ENCODE peak calls at places on chromosomes 5 and 9, in eight cellular contexts. Q is NCI-H1092, N is lung microvascular endothelial cell, I is GM10248, T is HEK293T, F is NCI-H1694, P is activated T-helper 1 cell treated with Interleukin-2 at 50 U/mL for 16 hours, A is amniotic stem cell. G is an unnamed sample.

GRCh38 chr5:141779642-141780041 is 97.6 kb upstream of the ARAP3 start:
- DNase-seq in Q (no peak), N (no peak), I (no peak), T (no peak), F (no peak), P (no peak), A (no peak), G (no peak)

GRCh38 chr9:137452761-137453642 is 6.1 kb downstream of the NSMF start:
- DNase-seq in Q (no peak), N (no peak), I (no peak), T (no peak), F (no peak), P (no peak), A (no peak), G (no peak)

GRCh38 chr5:131814990-131815389 is 18.2 kb upstream of the FNIP1 start:
- DNase-seq in Q (no peak), N (no peak), I (no peak), T (no peak), F (no peak), P (no peak), A (peak; percentile 27), G (no peak)

GRCh38 chr5:124859027-124859426 is 112.6 kb upstream of the ZNF608 start:
- DNase-seq in Q (no peak), N (no peak), I (no peak), T (no peak), F (no peak), P (no peak), A (no peak), G (no peak)

GRCh38 chr5:1195439-1195838 is 6.0 kb upstream of the SLC6A19 start:
- DNase-seq in Q (no peak), N (no peak), I (no peak), T (no peak), F (no peak), P (no peak), A (no peak), G (no peak)

GRCh38 chr5:62661126-62661525 is 82.5 kb downstream of the LRRC70 start:
- DNase-seq in Q (no peak), N (peak; percentile 18), I (no peak), T (no peak), F (no peak), P (no peak), A (no peak), G (no peak)

GRCh38 chr5:65555266-65555665 is 7.7 kb downstream of the CENPK start:
- DNase-seq in Q (no peak), N (no peak), I (no peak), T (no peak), F (no peak), P (no peak), A (no peak), G (no peak)

GRCh38 chr5:65163698-65164097 is 318.0 kb downstream of the ADAMTS6 start:
- DNase-seq in Q (no peak), N (no peak), I (no peak), T (no peak), F (no peak), P (no peak), A (no peak), G (no peak)

GRCh38 chr9:96176901-96177718 is 124.9 kb downstream of the HSD17B3 start:
- DNase-seq in Q (no peak), N (no peak), I (no peak), T (no peak), F (no peak), P (no peak), A (no peak), G (no peak)

GRCh38 chr9:98989036-98990000 is 45.6 kb downstream of the COL15A1 start:
- DNase-seq in Q (no peak), N (no peak), I (no peak), T (no peak), F (no peak), P (no peak), A (peak; percentile 90), G (no peak)

GRCh38 chr5:60668715-60669304 is 31.2 kb downstream of the DEPDC1B start:
- DNase-seq in Q (no peak), N (peak; percentile 66), I (peak; percentile 23), T (no peak), F (peak; percentile 64), P (no peak), A (no peak), G (no peak)

GRCh38 chr9:87371801-87372374 is 125.8 kb upstream of the DAPK1 start:
- DNase-seq in Q (no peak), N (no peak), I (no peak), T (no peak), F (no peak), P (no peak), A (no peak), G (no peak)

GRCh38 chr5:67361932-67362729 is 165.5 kb upstream of the CD180 start:
- DNase-seq in Q (no peak), N (peak; percentile 68), I (no peak), T (no peak), F (no peak), P (no peak), A (no peak), G (no peak)

GRCh38 chr5:132219289-132219970 is 8.2 kb downstream of the P4HA2 start:
- DNase-seq in Q (no peak), N (no peak), I (no peak), T (no peak), F (no peak), P (no peak), A (no peak), G (no peak)

GRCh38 chr5:168118042-168118668 is 173.3 kb upstream of the WWC1 start:
- DNase-seq in Q (no peak), N (no peak), I (no peak), T (no peak), F (no peak), P (no peak), A (no peak), G (no peak)

GRCh38 chr9:91214086-91214485 is 147.6 kb downstream of the AUH start:
- DNase-seq in Q (no peak), N (no peak), I (no peak), T (no peak), F (no peak), P (no peak), A (no peak), G (no peak)

GRCh38 chr5:58922392-58923171 is 339.7 kb downstream of the RAB3C start:
- DNase-seq in Q (no peak), N (peak; percentile 84), I (no peak), T (no peak), F (no peak), P (no peak), A (no peak), G (no peak)

GRCh38 chr5:79495311-79495710 is 18.6 kb downstream of the HOMER1 start:
- DNase-seq in Q (no peak), N (no peak), I (no peak), T (no peak), F (no peak), P (no peak), A (no peak), G (no peak)

GRCh38 chr5:89181546-89181945 is 298.6 kb upstream of the MEF2C start:
- DNase-seq in Q (no peak), N (no peak), I (no peak), T (no peak), F (no peak), P (no peak), A (no peak), G (no peak)

GRCh38 chr9:5518937-5519319 is 8.6 kb downstream of the PDCD1LG2 start:
- DNase-seq in Q (no peak), N (no peak), I (no peak), T (no peak), F (no peak), P (no peak), A (no peak), G (no peak)

GRCh38 chr5:80864706-80865435 is 95.3 kb upstream of the RASGRF2 start:
- DNase-seq in Q (no peak), N (no peak), I (peak; percentile 19), T (no peak), F (no peak), P (no peak), A (no peak), G (no peak)

GRCh38 chr5:59540366-59540765 is 353.2 kb downstream of the PDE4D start:
- DNase-seq in Q (peak; percentile 11), N (no peak), I (no peak), T (no peak), F (no peak), P (no peak), A (no peak), G (no peak)

GRCh38 chr9:92671323-92671722 is 1.4 kb upstream of the IPPK start:
- DNase-seq in Q (no peak), N (peak; percentile 42), I (no peak), T (no peak), F (no peak), P (no peak), A (peak; percentile 10), G (no peak)

GRCh38 chr5:103283869-103284268 is 25.3 kb downstream of the MACIR start:
- DNase-seq in Q (no peak), N (no peak), I (no peak), T (no peak), F (no peak), P (no peak), A (no peak), G (no peak)

GRCh38 chr9:36282275-36282674 is 24.0 kb upstream of the GNE start:
- DNase-seq in Q (no peak), N (no peak), I (no peak), T (no peak), F (no peak), P (no peak), A (no peak), G (no peak)

GRCh38 chr5:39570418-39571027 is 145.7 kb upstream of the DAB2 start:
- DNase-seq in Q (no peak), N (peak; percentile 67), I (no peak), T (peak; percentile 10), F (no peak), P (no peak), A (peak; percentile 46), G (peak; percentile 24)